ENCODE peak calls at places on chromosomes 2 and 18, in eight cellular contexts. One of them, this sample, is unnamed. For H3K9me3, the result is how much of the 10 kb centered on the place peaks cover.

GRCh38 chr2:151927501-151928221 is 99.4 kb upstream of the ARL5A start:
- DNase-seq in HCT116: no peak
- DNase-seq in MM.1S: no peak
- DNase-seq in neural progenitor cell: no peak
- DNase-seq in SK-N-SH: no peak
- DNase-seq in GM23248: no peak
- DNase-seq in hepatocyte: peak
- DNase-seq in OCI-LY7: no peak
- DNase-seq in this sample: no peak

GRCh38 chr2:101400516-101401315 is 13.4 kb upstream of the CREG2 start:
- DNase-seq in OCI-LY7: no peak
- DNase-seq in GM23248: no peak
- DNase-seq in hepatocyte: no peak
- DNase-seq in neural progenitor cell: peak
- DNase-seq in SK-N-SH: no peak
- DNase-seq in HCT116: no peak
- DNase-seq in MM.1S: no peak
- DNase-seq in this sample: no peak

GRCh38 chr2:38602136-38602731 is 494 bp downstream of the HNRNPLL start:
- DNase-seq in OCI-LY7: peak
- DNase-seq in hepatocyte: peak
- DNase-seq in HCT116: no peak
- DNase-seq in neural progenitor cell: peak
- DNase-seq in GM23248: peak
- DNase-seq in SK-N-SH: peak
- DNase-seq in MM.1S: peak
- DNase-seq in this sample: peak

GRCh38 chr2:190149942-190150341 is 87.4 kb upstream of the MSTN start:
- DNase-seq in SK-N-SH: no peak
- DNase-seq in GM23248: no peak
- DNase-seq in neural progenitor cell: no peak
- DNase-seq in OCI-LY7: no peak
- DNase-seq in hepatocyte: no peak
- DNase-seq in HCT116: no peak
- DNase-seq in MM.1S: no peak
- DNase-seq in this sample: no peak

GRCh38 chr2:189408294-189408693 is 33.0 kb upstream of the WDR75 start:
- DNase-seq in GM23248: peak
- DNase-seq in hepatocyte: no peak
- DNase-seq in OCI-LY7: no peak
- DNase-seq in SK-N-SH: peak
- DNase-seq in neural progenitor cell: no peak
- DNase-seq in MM.1S: no peak
- DNase-seq in HCT116: no peak
- DNase-seq in this sample: peak

GRCh38 chr2:224165901-224166319 is 126.8 kb upstream of the SERPINE2 start:
- DNase-seq in MM.1S: no peak
- DNase-seq in HCT116: no peak
- DNase-seq in OCI-LY7: no peak
- DNase-seq in hepatocyte: no peak
- DNase-seq in neural progenitor cell: no peak
- DNase-seq in GM23248: peak
- DNase-seq in SK-N-SH: no peak
- DNase-seq in this sample: peak

GRCh38 chr2:96556441-96557330 is 20.1 kb downstream of the ARID5A start:
- DNase-seq in OCI-LY7: no peak
- DNase-seq in MM.1S: no peak
- DNase-seq in hepatocyte: peak
- DNase-seq in GM23248: peak
- DNase-seq in SK-N-SH: peak
- DNase-seq in neural progenitor cell: no peak
- DNase-seq in HCT116: peak
- DNase-seq in this sample: peak

GRCh38 chr2:111667542-111668273 is 216.3 kb downstream of the ANAPC1 start:
- DNase-seq in MM.1S: no peak
- DNase-seq in hepatocyte: peak
- DNase-seq in GM23248: peak
- DNase-seq in HCT116: no peak
- DNase-seq in OCI-LY7: no peak
- DNase-seq in neural progenitor cell: no peak
- DNase-seq in SK-N-SH: no peak
- DNase-seq in this sample: peak

GRCh38 chr2:189569295-189569925 is 11.2 kb downstream of the SLC40A1 start:
- DNase-seq in hepatocyte: no peak
- DNase-seq in MM.1S: peak
- DNase-seq in GM23248: peak
- DNase-seq in SK-N-SH: no peak
- DNase-seq in HCT116: no peak
- DNase-seq in OCI-LY7: no peak
- DNase-seq in neural progenitor cell: no peak
- DNase-seq in this sample: no peak

GRCh38 chr18:10417191-10417590 is 37.2 kb upstream of the APCDD1 start:
- DNase-seq in neural progenitor cell: no peak
- DNase-seq in MM.1S: no peak
- DNase-seq in HCT116: no peak
- DNase-seq in SK-N-SH: no peak
- DNase-seq in hepatocyte: no peak
- DNase-seq in OCI-LY7: no peak
- DNase-seq in GM23248: no peak
- DNase-seq in this sample: peak

GRCh38 chr2:223797811-223798721 is 39.3 kb downstream of the AP1S3 start:
- DNase-seq in SK-N-SH: peak
- DNase-seq in HCT116: no peak
- DNase-seq in GM23248: peak
- DNase-seq in MM.1S: no peak
- DNase-seq in OCI-LY7: peak
- DNase-seq in neural progenitor cell: peak
- DNase-seq in hepatocyte: peak
- DNase-seq in this sample: peak

DNA sequence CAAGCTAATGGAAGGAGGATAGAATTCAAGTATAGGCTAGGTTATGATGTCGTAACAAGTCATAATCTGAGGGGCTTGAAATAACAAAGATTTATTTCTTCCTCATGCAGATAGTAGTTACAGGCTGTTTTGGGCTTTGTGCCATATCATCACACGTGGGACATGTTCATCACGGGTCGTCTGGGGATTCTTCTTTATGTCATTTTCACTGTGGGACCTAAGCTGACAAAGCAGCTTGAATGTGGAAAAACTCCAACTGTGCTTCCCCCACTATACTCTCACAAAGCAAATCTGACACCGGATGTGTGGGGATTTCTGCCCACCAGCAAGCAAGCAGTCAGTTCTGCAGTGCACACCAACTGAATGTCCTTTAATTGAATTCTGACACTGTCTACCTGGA is 124.8 kb downstream of the LTBP1 start:
- DNase-seq in HCT116: no peak
- DNase-seq in neural progenitor cell: no peak
- DNase-seq in hepatocyte: no peak
- DNase-seq in OCI-LY7: peak
- DNase-seq in GM23248: no peak
- DNase-seq in MM.1S: no peak
- DNase-seq in SK-N-SH: no peak
- DNase-seq in this sample: no peak
- H2AFZ ChIP-seq in HCT116: no peak
- H2AFZ ChIP-seq in neural progenitor cell: no peak
- H2AFZ ChIP-seq in hepatocyte: no peak
- H2AFZ ChIP-seq in OCI-LY7: no peak
- H2AFZ ChIP-seq in GM23248: no peak
- H2AFZ ChIP-seq in MM.1S: no peak
- H2AFZ ChIP-seq in SK-N-SH: no peak
- H2AFZ ChIP-seq in this sample: no peak

DNA sequence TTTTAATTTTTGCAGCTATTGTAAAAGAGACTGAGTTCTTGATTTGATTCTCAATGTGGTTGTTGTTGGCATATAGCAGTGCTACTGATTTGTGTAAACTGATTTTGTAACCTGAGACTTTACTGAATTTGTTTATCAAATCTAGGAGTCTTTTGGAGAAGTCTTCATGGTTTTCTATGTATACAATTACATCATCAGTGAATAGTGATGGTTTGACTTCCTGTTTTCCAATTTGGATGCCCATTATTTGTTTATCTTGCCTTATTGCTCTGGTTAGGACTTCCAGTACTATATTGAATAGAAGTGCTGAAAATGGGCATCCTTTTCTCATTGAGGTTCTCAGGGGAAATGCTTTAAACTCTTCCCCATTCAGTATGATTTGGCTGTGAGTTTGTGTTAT is 99.7 kb downstream of the GULP1 start:
- DNase-seq in HCT116: no peak
- DNase-seq in hepatocyte: no peak
- DNase-seq in GM23248: no peak
- DNase-seq in OCI-LY7: no peak
- DNase-seq in neural progenitor cell: no peak
- DNase-seq in MM.1S: no peak
- DNase-seq in SK-N-SH: no peak
- DNase-seq in this sample: no peak
- TF ChIP-seq EZH2phosphoT487 in HCT116: no peak
- TF ChIP-seq EZH2phosphoT487 in hepatocyte: no peak
- TF ChIP-seq EZH2phosphoT487 in GM23248: no peak
- TF ChIP-seq EZH2phosphoT487 in OCI-LY7: no peak
- TF ChIP-seq EZH2phosphoT487 in neural progenitor cell: no peak
- TF ChIP-seq EZH2phosphoT487 in MM.1S: no peak
- TF ChIP-seq EZH2phosphoT487 in SK-N-SH: no peak
- TF ChIP-seq EZH2phosphoT487 in this sample: no peak

DNA sequence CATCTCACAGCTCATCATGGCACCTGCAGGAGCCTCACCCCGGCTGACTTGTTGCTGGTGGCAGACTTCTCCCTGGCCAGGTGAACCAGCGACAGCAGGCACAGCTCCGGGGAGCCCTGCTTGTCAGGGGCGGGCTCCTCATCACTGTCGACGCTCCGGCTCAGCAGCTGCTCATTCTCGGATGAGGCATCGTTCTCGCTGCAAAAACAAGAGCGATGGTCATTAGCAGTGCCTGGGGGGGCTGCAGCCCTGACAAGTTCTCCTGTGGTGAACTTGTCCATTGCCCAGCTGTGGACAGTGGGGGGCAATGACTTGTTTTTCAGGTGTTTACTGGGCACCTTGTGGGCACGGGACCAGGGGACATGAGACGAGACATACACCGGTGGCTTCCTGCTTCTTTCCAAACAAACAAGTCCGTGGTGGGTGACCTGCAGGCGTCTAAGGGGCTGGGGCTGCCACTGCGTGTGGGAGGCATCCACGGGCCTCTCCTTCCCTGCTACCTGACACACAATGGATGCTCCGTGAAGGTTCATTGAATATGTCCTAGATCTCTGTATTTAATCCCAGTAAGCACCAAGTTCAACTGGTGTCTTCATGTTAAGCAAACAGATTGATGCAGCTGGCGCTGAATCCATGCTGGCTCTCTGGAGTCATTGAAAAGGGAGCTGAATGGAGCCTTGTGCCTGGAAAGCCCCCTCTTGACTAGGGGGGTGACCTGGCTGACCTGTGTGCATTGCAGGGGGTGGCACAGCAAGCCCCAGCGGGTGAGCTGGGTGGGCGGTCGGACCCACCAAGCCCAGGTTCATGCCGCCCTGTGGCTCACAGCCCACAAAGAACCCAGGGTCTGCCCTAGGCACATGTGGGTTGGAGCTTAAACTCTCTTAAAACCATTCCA is 81.0 kb downstream of the EDAR start:
- DNase-seq in OCI-LY7: no peak
- DNase-seq in HCT116: no peak
- DNase-seq in SK-N-SH: peak
- DNase-seq in MM.1S: no peak
- DNase-seq in GM23248: no peak
- DNase-seq in hepatocyte: no peak
- DNase-seq in neural progenitor cell: no peak
- DNase-seq in this sample: no peak
- H3K9me3 ChIP-seq in OCI-LY7: under half
- H3K9me3 ChIP-seq in HCT116: under half
- H3K9me3 ChIP-seq in SK-N-SH: under half
- H3K9me3 ChIP-seq in MM.1S: under half
- H3K9me3 ChIP-seq in GM23248: under half
- H3K9me3 ChIP-seq in hepatocyte: under half
- H3K9me3 ChIP-seq in neural progenitor cell: under half
- H3K9me3 ChIP-seq in this sample: under half

GRCh38 chr2:3376821-3377220 is 797 bp downstream of the EIPR1 start:
- DNase-seq in GM23248: no peak
- DNase-seq in OCI-LY7: no peak
- DNase-seq in MM.1S: no peak
- DNase-seq in SK-N-SH: no peak
- DNase-seq in hepatocyte: no peak
- DNase-seq in neural progenitor cell: no peak
- DNase-seq in HCT116: no peak
- DNase-seq in this sample: no peak
- H2AFZ ChIP-seq in GM23248: peak
- H2AFZ ChIP-seq in OCI-LY7: no peak
- H2AFZ ChIP-seq in MM.1S: peak
- H2AFZ ChIP-seq in SK-N-SH: peak
- H2AFZ ChIP-seq in hepatocyte: peak
- H2AFZ ChIP-seq in neural progenitor cell: no peak
- H2AFZ ChIP-seq in HCT116: no peak
- H2AFZ ChIP-seq in this sample: peak

DNA sequence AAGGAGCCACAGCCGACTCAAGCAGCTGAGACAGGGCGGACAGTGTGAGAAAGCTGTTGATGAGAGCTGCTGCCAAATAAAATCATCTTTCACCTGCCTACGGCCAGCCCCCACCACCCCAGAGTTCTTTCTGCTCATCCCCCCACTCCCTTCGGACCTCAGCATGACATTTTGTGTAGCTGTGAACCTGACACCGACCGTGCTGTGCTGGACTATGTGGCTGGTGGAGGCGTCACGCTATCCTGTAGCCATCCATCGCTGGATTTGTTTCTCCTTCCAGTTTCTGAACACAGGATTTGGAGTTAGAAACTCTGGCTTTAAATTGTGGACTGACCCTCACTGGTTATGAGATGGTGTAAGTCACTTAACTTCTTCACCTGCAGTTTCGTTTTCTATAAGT is 317.3 kb downstream of the DCDC2C start:
- DNase-seq in GM23248: no peak
- DNase-seq in SK-N-SH: no peak
- DNase-seq in HCT116: no peak
- DNase-seq in OCI-LY7: no peak
- DNase-seq in hepatocyte: no peak
- DNase-seq in neural progenitor cell: no peak
- DNase-seq in MM.1S: no peak
- DNase-seq in this sample: no peak
- TF ChIP-seq EZH2phosphoT487 in GM23248: no peak
- TF ChIP-seq EZH2phosphoT487 in SK-N-SH: no peak
- TF ChIP-seq EZH2phosphoT487 in HCT116: no peak
- TF ChIP-seq EZH2phosphoT487 in OCI-LY7: no peak
- TF ChIP-seq EZH2phosphoT487 in hepatocyte: no peak
- TF ChIP-seq EZH2phosphoT487 in neural progenitor cell: no peak
- TF ChIP-seq EZH2phosphoT487 in MM.1S: no peak
- TF ChIP-seq EZH2phosphoT487 in this sample: no peak

DNA sequence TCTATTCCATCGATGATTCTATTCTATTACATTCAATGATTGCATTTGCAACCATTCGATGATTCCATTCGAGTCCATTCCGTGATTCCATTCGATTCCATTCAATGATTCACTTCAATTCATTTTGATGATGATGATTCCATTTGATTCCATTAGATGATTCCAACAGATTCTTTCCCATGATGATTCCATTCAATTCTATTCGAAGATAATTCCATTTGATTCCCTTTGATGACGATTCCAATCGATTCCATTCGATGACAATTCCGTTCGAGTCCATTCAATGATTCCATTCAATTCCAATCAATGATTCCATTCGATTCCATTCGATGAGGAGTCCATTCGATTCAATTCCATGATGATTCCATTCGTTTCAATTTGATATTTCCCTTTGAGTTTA is 1088.8 kb downstream of the RPIA start:
- DNase-seq in SK-N-SH: no peak
- DNase-seq in MM.1S: no peak
- DNase-seq in HCT116: no peak
- DNase-seq in hepatocyte: no peak
- DNase-seq in GM23248: no peak
- DNase-seq in OCI-LY7: no peak
- DNase-seq in neural progenitor cell: no peak
- DNase-seq in this sample: no peak
- H3K9me3 ChIP-seq in SK-N-SH: under half
- H3K9me3 ChIP-seq in MM.1S: under half
- H3K9me3 ChIP-seq in HCT116: half or more
- H3K9me3 ChIP-seq in hepatocyte: half or more
- H3K9me3 ChIP-seq in GM23248: under half
- H3K9me3 ChIP-seq in OCI-LY7: half or more
- H3K9me3 ChIP-seq in neural progenitor cell: half or more
- H3K9me3 ChIP-seq in this sample: half or more

This sample was measured in PC-3.